ENCODE peak calls at places on chromosome 1, in four cellular contexts. C is mammary epithelial cell, B is ovary, U is hepatocyte. J is an unnamed sample.

GRCh38 chr1:111656093-111657017 is 36.8 kb downstream of the RAP1A start:
- DNase-seq in C (peak), B (no peak), U (peak), J (no peak)

GRCh38 chr1:119136401-119136800 is 4.1 kb downstream of the WARS2 start:
- DNase-seq in C (peak), B (no peak), U (no peak), J (no peak)

GRCh38 chr1:206687915-206688442 is 3.3 kb downstream of the MAPKAPK2 start:
- DNase-seq in C (peak), B (no peak), U (no peak), J (no peak)

GRCh38 chr1:62778208-62778607 is 5.7 kb upstream of the ATG4C start:
- DNase-seq in C (peak), B (no peak), U (no peak), J (no peak)

GRCh38 chr1:153624965-153625611 is 2.2 kb downstream of the S100A13 start:
- DNase-seq in C (no peak), B (peak), U (no peak), J (no peak)

GRCh38 chr1:170126691-170127090 is 19.1 kb upstream of the NTMT2 start:
- DNase-seq in C (peak), B (no peak), U (peak), J (no peak)

GRCh38 chr1:89047734-89048133 is 17.3 kb downstream of the GBP1 start:
- DNase-seq in C (peak), B (no peak), U (no peak), J (no peak)

GRCh38 chr1:162168261-162168660 is 98.8 kb downstream of the NOS1AP start:
- DNase-seq in C (no peak), B (no peak), U (no peak), J (no peak)

GRCh38 chr1:234573711-234574299 is 36.2 kb downstream of the IRF2BP2 start:
- DNase-seq in C (peak), B (no peak), U (no peak), J (no peak)

GRCh38 chr1:6873298-6874015 is 88.2 kb downstream of the CAMTA1 start:
- DNase-seq in C (no peak), B (no peak), U (no peak), J (no peak)

GRCh38 chr1:202618387-202619022 is 91.7 kb downstream of the SYT2 start:
- DNase-seq in C (peak), B (no peak), U (no peak), J (no peak)

GRCh38 chr1:66283583-66284041 is 250.3 kb upstream of the SGIP1 start:
- DNase-seq in C (peak), B (no peak), U (no peak), J (no peak)
- H3K4me3 ChIP-seq in C (no peak), B (no peak), U (no peak), J (no peak)

DNA sequence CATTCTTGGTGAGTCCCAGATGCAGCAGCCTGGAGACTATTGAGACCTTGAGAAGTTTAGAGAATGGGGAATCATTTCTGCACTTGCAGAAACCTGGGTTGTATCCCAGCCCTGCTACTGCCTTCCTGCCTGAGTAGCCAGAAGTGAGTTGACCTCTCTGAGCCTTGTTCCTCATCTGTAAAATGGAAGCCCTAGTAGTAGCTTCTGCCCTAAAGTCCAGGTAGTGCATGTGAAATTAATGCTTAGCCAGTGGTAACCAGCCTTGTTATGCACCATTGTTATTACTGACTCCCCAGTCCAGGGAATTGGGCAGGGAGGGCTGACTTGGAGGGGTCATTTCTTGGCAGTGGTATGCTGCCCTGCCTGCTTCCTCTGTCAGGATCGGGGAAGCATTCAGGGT is 5.6 kb downstream of the SESN2 start:
- DNase-seq in C (no peak), B (no peak), U (no peak), J (no peak)
- H3K4me3 ChIP-seq in C (no peak), B (no peak), U (no peak), J (no peak)

DNA sequence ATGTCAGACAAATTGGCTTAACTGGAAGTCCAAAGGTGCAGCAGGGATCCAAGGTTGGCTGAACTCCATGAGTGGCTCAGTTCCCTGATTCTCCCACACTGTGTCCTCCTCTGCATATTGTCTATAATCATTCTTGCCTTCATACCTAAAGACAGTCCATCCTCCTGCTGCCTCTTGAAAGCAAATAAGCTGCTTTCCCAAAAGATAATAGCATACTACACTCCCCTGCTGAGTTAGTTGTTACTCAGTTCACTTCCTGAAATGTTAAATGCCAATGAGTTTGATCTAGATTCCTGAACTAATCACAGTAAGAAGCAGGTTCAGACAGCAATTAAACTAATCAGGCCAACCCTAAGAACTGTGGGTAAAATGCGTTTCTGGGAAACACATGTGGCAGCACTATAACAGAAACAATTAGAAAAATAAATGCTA is 51.0 kb upstream of the BOLA1 start:
- DNase-seq in C (no peak), B (no peak), U (peak), J (no peak)
- H3K4me3 ChIP-seq in C (no peak), B (no peak), U (peak), J (no peak)

GRCh38 chr1:52454111-52454510 is 49.7 kb downstream of the PRPF38A start:
- DNase-seq in C (no peak), B (no peak), U (no peak), J (no peak)

GRCh38 chr1:52455686-52456085 is 51.3 kb downstream of the PRPF38A start:
- DNase-seq in C (peak), B (no peak), U (no peak), J (no peak)

GRCh38 chr1:52460686-52461085 is 56.3 kb downstream of the PRPF38A start:
- DNase-seq in C (peak), B (no peak), U (no peak), J (no peak)

GRCh38 chr1:52454779-52455178 is 50.4 kb downstream of the PRPF38A start:
- DNase-seq in C (no peak), B (no peak), U (no peak), J (no peak)
- H3K4me3 ChIP-seq in C (no peak), B (no peak), U (no peak), J (no peak)

DNA sequence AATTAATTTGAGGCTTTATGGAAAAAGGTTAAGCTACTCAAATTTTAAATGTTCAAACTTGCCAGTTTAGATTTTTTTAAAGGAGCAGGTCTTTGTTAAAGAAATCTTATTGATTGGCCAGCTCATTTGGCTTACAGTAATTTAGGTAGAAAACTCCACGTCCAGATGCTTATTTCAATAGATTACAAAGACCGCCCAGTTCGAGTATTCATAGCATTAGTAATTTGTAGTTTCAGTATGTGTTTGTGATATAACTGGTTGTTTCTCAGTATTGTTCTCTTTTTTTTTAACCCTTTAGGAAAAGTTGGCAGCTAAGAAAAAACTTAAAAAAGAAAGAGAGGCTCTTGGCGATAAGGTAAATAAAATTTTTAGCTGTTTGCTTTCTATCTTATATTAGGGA is 1.6 kb downstream of the RPF1 start:
- DNase-seq in C (no peak), B (no peak), U (no peak), J (no peak)
- H3K4me3 ChIP-seq in C (peak), B (peak), U (peak), J (peak)